ENCODE peak calls at places on chromosome 3, in four cellular contexts. D is NB4, Z is Peyer's patch, T is WERI-Rb-1. F is an unnamed sample.

GRCh38 chr3:101377209-101377608 is 56.8 kb upstream of the IMPG2 start:
- DNase-seq in D (no peak), Z (no peak), T (no peak), F (no peak)

GRCh38 chr3:170634663-170635096 is 48.8 kb upstream of the SLC7A14 start:
- DNase-seq in D (no peak), Z (no peak), T (no peak), F (no peak)

GRCh38 chr3:39126532-39127071 is 19.1 kb downstream of the TTC21A start:
- DNase-seq in D (peak; percentile 59), Z (peak; percentile 51), T (peak; percentile 71), F (peak; percentile 68)

GRCh38 chr3:67090472-67090871 is 92.4 kb downstream of the KBTBD8 start:
- DNase-seq in D (no peak), Z (no peak), T (no peak), F (no peak)

GRCh38 chr3:72591522-72592421 is 256.5 kb downstream of the SHQ1 start:
- DNase-seq in D (no peak), Z (no peak), T (no peak), F (peak; percentile 30)

GRCh38 chr3:196073188-196073838 is 8.6 kb downstream of the TFRC start:
- DNase-seq in D (peak; percentile 84), Z (peak; percentile 53), T (peak; percentile 36), F (peak; percentile 55)

GRCh38 chr3:47954562-47954961 is 61.7 kb downstream of the MAP4 start:
- DNase-seq in D (no peak), Z (no peak), T (no peak), F (peak; percentile 3)

GRCh38 chr3:52257911-52258310 is 12.4 kb downstream of the PPM1M start:
- DNase-seq in D (no peak), Z (no peak), T (no peak), F (no peak)

GRCh38 chr3:107881517-107881916 is 209.3 kb downstream of the CD47 start:
- DNase-seq in D (no peak), Z (no peak), T (no peak), F (no peak)

GRCh38 chr3:188750625-188751024 is 421.1 kb upstream of the TPRG1 start:
- DNase-seq in D (no peak), Z (no peak), T (no peak), F (no peak)

GRCh38 chr3:51968883-51969674 is 1.8 kb upstream of the PCBP4 start:
- DNase-seq in D (no peak), Z (no peak), T (peak; percentile 72), F (no peak)

GRCh38 chr3:114417265-114417664 is 123.4 kb downstream of the TIGIT start:
- DNase-seq in D (no peak), Z (no peak), T (no peak), F (no peak)

GRCh38 chr3:70824785-70825184 is 512.3 kb upstream of the MDFIC2 start:
- DNase-seq in D (no peak), Z (no peak), T (no peak), F (peak; percentile 39)

GRCh38 chr3:17140670-17141505 is 256.1 kb downstream of the PLCL2 start:
- DNase-seq in D (no peak), Z (no peak), T (no peak), F (no peak)
- TF ChIP-seq CTCF in D (no peak), Z (no peak), T (peak; percentile 59), F (no peak)

GRCh38 chr3:13474776-13475303 is 5.3 kb upstream of the HDAC11 start:
- DNase-seq in D (no peak), Z (no peak), T (no peak), F (no peak)
- TF ChIP-seq CTCF in D (no peak), Z (no peak), T (no peak), F (no peak)

DNA sequence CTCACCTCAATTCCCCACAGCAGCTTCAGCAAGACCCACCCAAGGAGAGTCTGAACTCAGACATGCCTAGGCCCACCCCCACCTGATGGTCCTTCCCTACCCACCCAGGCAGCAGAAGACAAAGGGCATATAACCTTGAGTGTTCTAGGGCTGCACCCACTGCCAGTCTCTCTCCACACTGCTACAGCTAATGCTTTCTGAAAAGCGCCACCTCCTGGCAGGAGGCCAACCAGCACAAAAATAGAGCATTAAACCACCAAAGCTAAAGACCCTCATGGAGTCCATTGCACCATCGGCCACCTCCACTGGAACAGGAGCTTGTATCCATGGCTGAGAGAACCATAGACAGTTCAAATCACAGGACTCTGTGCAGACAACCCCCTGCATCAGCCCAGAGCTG is 11.3 kb upstream of the RPL39L start:
- DNase-seq in D (peak; percentile 49), Z (no peak), T (peak; percentile 45), F (peak; percentile 48)
- TF ChIP-seq CTCF in D (peak; percentile 37), Z (peak; percentile 50), T (peak; percentile 48), F (peak; percentile 17)

GRCh38 chr3:126267169-126267975 is 87.0 kb upstream of the ALDH1L1 start:
- DNase-seq in D (peak; percentile 70), Z (no peak), T (no peak), F (peak; percentile 84)
- TF ChIP-seq CTCF in D (no peak), Z (no peak), T (no peak), F (no peak)

GRCh38 chr3:140974900-140975299 is 33.3 kb downstream of the SLC25A36 start:
- DNase-seq in D (no peak), Z (no peak), T (no peak), F (no peak)

DNA sequence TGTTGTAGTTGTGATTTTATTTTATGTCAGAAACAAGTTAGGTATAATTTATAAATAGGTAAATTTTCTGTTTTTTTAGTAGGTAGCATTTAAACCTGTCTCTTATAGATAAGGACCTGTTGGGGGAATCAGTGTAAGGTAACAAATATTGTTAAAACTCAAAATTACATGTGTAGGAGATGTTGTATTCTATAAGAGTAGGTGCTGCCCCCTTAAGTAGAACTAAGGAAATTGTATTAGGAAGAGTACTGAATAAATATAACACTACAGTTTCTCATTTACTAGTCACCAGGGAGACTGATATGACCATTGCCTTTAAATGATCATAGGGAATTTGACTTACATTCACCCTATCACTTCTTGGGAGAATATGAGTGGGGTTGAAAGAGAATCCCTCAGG is 31.2 kb downstream of the SLC25A36 start:
- DNase-seq in D (peak; percentile 13), Z (no peak), T (no peak), F (no peak)
- TF ChIP-seq CTCF in D (no peak), Z (no peak), T (no peak), F (peak; percentile 15)

GRCh38 chr3:149717391-149718056 is 34.8 kb downstream of the COMMD2 start:
- DNase-seq in D (peak; percentile 61), Z (no peak), T (peak; percentile 58), F (peak; percentile 74)
- TF ChIP-seq CTCF in D (peak; percentile 62), Z (peak; percentile 61), T (peak; percentile 47), F (peak; percentile 72)

DNA sequence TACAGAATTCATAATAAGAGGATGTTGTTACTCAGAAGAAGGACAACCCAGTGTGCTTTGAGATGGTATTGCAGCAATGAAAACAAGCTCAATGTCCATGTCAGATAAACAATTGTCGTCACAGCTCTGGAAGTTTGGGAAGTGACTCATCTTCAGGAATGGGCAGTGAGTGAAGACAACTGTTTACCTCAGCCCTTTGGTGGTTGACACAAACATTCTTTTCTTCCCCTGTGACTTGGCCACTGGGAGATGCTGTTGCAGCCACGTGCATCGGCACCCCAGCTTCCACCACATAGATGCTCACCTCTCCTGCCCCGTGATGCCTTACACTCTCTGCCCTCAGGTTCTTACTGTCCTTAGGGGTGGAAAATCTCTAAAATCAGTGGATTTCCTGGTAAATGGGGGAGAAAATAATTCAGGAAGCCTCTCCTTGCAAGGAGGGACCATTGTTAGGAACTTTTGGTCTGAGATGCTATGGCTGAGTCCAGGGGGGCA is 114.1 kb upstream of the GALNT15 start:
- DNase-seq in D (no peak), Z (no peak), T (no peak), F (peak; percentile 60)
- TF ChIP-seq CTCF in D (no peak), Z (no peak), T (no peak), F (no peak)

DNA sequence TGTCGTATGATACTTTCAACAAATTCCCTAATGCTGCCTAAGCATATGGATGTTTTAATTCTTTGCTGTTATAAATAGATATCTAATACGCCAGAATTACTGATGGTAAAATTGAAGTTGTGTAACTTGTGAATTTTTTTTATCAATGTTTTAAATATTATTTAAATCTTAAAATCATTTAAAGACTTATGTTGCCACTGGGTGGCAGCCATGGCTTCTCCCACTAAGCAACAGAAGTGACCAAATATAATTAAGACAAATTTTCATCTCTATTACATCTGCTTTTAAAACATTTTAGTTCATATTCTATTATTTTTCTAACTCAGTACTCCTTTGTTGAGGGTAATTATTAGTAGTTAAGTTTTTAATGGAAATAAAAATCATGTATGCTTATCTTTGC is 8.1 kb upstream of the IL20RB start:
- DNase-seq in D (no peak), Z (no peak), T (no peak), F (no peak)
- TF ChIP-seq CTCF in D (no peak), Z (no peak), T (no peak), F (peak; percentile 27)

DNA sequence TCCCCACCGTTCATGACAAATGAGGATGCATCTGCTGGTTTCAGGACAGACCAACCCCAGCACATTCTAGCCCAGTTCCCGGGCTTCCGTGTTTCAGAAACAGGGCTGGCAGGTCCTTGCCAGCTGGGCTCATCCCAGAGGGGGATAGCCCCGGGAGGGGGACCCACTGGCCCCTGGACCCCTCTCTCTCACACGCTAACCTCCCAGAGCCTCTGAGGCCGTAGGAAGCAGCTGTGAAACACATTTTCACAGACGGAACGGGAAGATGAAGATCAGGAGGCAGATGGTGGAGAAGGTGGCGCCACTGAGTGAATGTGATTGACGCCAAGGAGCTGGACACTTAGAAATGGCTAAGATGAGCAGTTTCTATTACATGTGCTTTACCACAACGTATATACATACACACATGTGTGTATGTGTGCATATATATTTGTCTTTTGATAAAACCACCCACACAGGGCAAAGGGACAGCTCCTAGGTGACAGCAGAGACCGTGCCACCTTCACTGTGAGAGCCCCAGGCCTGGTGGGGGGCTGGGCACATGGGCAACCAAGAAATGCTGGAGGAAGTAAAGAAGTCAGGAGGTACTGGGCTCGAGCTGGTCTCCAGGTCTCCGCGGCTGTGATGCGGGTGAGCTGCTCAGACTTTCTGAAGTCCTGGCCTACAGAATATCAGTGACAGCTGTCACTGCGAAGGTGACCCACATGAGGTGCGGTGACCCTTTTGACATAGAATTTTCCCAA is 168.6 kb upstream of the IQSEC1 start:
- DNase-seq in D (no peak), Z (no peak), T (no peak), F (no peak)
- TF ChIP-seq CTCF in D (no peak), Z (no peak), T (peak; percentile 35), F (no peak)

DNA sequence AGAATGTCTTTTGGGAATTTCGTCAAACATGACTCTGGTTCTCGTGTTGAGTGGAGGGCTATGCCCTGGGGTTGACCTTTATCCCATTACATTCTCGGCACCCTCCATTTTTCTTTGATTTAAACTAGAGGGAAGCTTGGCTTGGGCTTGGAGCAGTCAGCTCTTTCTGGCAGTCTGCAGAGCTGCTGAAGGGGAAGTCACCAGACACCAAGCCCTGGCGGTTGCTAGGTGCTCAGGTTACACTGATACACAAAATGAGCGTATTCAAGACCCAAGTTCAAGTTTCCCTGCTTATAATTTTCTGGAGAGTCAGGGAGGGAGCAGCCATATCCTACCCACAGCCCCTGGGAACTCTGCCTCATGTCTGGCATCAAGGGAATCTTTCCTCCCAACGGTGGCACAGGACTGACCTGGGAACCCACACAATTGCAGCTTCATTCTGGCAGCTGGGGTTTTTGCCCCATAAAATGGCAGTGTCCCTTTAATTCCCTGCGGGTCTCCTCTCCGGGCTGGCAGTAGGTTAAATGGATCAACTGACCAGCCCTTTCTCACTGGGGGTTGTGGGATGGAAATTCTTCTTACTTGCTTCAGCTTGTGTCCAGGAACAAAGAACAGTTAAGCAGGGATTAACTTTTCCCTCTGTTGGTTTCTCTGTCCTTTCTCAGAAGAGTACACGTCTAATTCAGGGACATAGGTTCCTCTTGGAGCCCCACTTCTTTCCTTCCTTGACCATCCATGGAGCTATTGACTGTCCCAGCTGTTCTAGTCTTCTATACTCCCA is 110.0 kb upstream of the DLG1 start:
- DNase-seq in D (no peak), Z (no peak), T (no peak), F (no peak)
- TF ChIP-seq CTCF in D (no peak), Z (no peak), T (no peak), F (no peak)

F was measured in Calu3.